ENCODE peak calls at places on chromosomes 13 and 19, in five cellular contexts. T is A549, X is heart right ventricle, K is tibial nerve, P is fibroblast of lung. S is an unnamed sample.

GRCh38 chr19:58553799-58554493 is 959 bp downstream of the CHMP2A start:
- DNase-seq in T (no peak), X (no peak), K (no peak), P (no peak), S (no peak)

GRCh38 chr19:7492142-7493055 is 3.6 kb upstream of the PEX11G start:
- DNase-seq in P (no peak), K (no peak), X (no peak), T (no peak), S (no peak)

GRCh38 chr19:32830231-32831014 is 39.1 kb downstream of the SLC7A9 start:
- DNase-seq in X (no peak), P (peak; percentile 89), T (no peak), K (no peak), S (no peak)

GRCh38 chr19:16185925-16186234 is 670 bp downstream of the FAM32A start:
- DNase-seq in K (no peak), P (peak; percentile 32), X (no peak), T (no peak), S (no peak)

GRCh38 chr13:52112606-52113005 is 16.3 kb downstream of the NEK5 start:
- DNase-seq in P (no peak), K (no peak), T (no peak), X (no peak), S (no peak)

GRCh38 chr19:29378126-29378525 is 147.7 kb upstream of the VSTM2B start:
- DNase-seq in T (no peak), X (no peak), P (no peak), K (no peak), S (no peak)

GRCh38 chr13:47337781-47338507 is 441.1 kb upstream of the HTR2A start:
- DNase-seq in P (peak; percentile 92), T (no peak), X (no peak), K (no peak), S (no peak)

GRCh38 chr13:74529968-74530367 is 395.8 kb upstream of the KLF12 start:
- DNase-seq in T (no peak), P (peak; percentile 10), X (no peak), K (no peak), S (no peak)

GRCh38 chr13:51154029-51154555 is 43.0 kb upstream of the C13orf42 start:
- DNase-seq in K (no peak), P (peak; percentile 73), X (no peak), T (no peak), S (no peak)

GRCh38 chr13:110311721-110312668 is 4.9 kb downstream of the COL4A2 start:
- DNase-seq in T (no peak), K (no peak), P (no peak), X (peak; percentile 37), S (no peak)

GRCh38 chr13:49023441-49023840 is 47.7 kb downstream of the FNDC3A start:
- DNase-seq in T (no peak), X (no peak), K (no peak), P (peak; percentile 88), S (no peak)

GRCh38 chr19:13579388-13580060 is 73.2 kb upstream of the CACNA1A start:
- DNase-seq in X (no peak), P (peak; percentile 63), T (no peak), K (no peak), S (no peak)

GRCh38 chr19:30719991-30720329 is 347.8 kb downstream of the ZNF536 start:
- DNase-seq in K (peak; percentile 16), P (no peak), T (no peak), X (peak; percentile 39), S (peak; percentile 53)

GRCh38 chr19:47447470-47448359 is 24.0 kb downstream of the SLC8A2 start:
- DNase-seq in P (peak; percentile 15), T (peak; percentile 67), X (peak; percentile 36), K (no peak), S (peak; percentile 37)

GRCh38 chr13:111031531-111031961 is 83.6 kb upstream of the ARHGEF7 start:
- DNase-seq in X (no peak), T (no peak), K (no peak), P (peak; percentile 70), S (peak; percentile 75)

GRCh38 chr13:53198017-53198416 is 169.4 kb downstream of the OLFM4 start:
- DNase-seq in K (no peak), X (no peak), T (no peak), P (no peak), S (no peak)

GRCh38 chr19:33298146-33298911 is 4.0 kb downstream of the CEBPA start:
- DNase-seq in P (no peak), T (no peak), X (no peak), K (no peak), S (no peak)

GRCh38 chr19:4164262-4164661 is 10.8 kb downstream of the CREB3L3 start:
- DNase-seq in P (no peak), X (no peak), T (no peak), K (no peak), S (no peak)

GRCh38 chr13:52195052-52195837 is 35.8 kb upstream of the NEK3 start:
- DNase-seq in T (no peak), K (peak; percentile 50), X (peak; percentile 82), P (peak; percentile 80), S (peak; percentile 89)

GRCh38 chr19:19492026-19492610 is 23.2 kb downstream of the TSSK6 start:
- DNase-seq in X (no peak), T (no peak), K (no peak), P (no peak), S (no peak)

GRCh38 chr13:96661612-96662011 is 332.7 kb downstream of the OXGR1 start:
- DNase-seq in K (no peak), P (no peak), T (no peak), X (no peak), S (no peak)

GRCh38 chr13:36675213-36675536 is 1.4 kb downstream of the SERTM1 start:
- DNase-seq in K (no peak), X (no peak), T (no peak), P (no peak), S (no peak)

GRCh38 chr19:54209058-54209747 is 8.5 kb downstream of the RPS9 start:
- DNase-seq in X (no peak), K (no peak), T (no peak), P (peak; percentile 6), S (no peak)

GRCh38 chr13:25973576-25973975 is 78.2 kb downstream of the SHISA2 start:
- DNase-seq in K (no peak), P (no peak), T (no peak), X (no peak), S (no peak)

GRCh38 chr19:54325194-54325621 is 12.2 kb upstream of the LILRA5 start:
- DNase-seq in X (no peak), P (no peak), T (peak; percentile 60), K (peak; percentile 59), S (no peak)

GRCh38 chr13:51727634-51728274 is 76.2 kb downstream of the DHRS12 start:
- DNase-seq in T (no peak), P (no peak), X (no peak), K (no peak), S (no peak)

GRCh38 chr13:99040536-99041141 is 62.8 kb upstream of the DOCK9 start:
- DNase-seq in P (no peak), T (no peak), K (no peak), X (no peak), S (no peak)
- H3K4me1 ChIP-seq in P (no peaks in the 10 kb centered on the region), T (peaks cover 8% of the 10 kb centered on the region), K (peaks cover 29% of the 10 kb centered on the region), X (no peaks in the 10 kb centered on the region), S (no peaks in the 10 kb centered on the region)

DNA sequence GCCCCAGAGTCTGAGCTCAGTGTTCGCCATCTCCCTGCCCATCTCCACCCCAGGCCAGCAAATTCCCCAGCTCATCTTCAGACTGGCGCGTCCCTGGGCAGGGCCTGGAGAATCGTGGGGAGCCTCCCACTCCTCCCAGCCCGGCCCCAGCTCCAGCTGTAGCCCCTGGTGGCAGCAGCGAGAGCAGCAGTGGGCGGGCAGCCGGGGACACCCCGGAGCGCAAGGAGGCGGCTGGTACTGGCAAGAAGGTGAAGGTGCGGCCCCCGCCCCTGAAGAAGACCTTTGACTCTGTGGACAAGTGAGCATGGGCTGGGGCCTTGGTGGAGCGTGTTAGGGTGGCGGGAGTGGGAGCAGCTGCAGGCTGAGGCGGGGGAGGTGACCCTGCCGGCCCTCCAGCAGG is 8.4 kb upstream of the PRR19 start:
- DNase-seq in K (no peak), X (no peak), P (no peak), T (no peak), S (peak; percentile 14)
- TF ChIP-seq CTCF in K (no peak), X (no peak), P (no peak), T (no peak), S (no peak)

DNA sequence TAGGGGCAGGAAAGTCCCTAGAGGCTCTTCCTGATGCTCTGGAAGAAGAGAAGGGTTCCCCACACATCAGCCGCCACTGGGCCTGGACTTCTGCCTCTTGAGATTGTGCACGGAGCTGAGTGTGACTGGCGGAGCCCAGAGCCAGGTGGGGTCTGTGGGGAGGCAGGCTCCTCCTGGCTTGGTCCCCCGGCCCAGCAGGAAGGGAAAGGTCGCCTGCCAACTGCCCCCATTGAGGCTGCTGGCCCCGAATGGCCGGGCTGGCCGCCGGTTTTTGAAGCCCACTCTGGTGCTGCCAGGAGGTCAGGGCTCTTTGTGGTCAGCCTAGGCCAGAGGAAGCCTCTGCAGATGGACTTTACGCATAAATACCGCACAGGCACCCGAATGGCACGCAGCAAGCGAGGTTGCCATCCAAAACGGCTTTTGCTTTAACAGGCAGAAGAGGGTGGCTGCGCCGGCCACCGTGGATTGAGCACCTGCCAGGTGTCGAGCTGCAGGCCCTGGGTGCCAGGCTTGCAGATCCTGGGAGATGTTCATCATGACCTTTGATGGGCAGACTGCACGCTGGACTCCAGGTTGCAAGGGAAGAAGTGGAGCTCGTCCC is 5.0 kb downstream of the DAZAP1 start:
- DNase-seq in X (no peak), K (no peak), T (no peak), P (no peak), S (no peak)
- H3K27ac ChIP-seq in X (peak overlapping the region; percentile 71), K (no peak overlapping the region), T (no peak overlapping the region), P (peak overlapping the region; percentile 74), S (peak overlapping the region; percentile 95)

DNA sequence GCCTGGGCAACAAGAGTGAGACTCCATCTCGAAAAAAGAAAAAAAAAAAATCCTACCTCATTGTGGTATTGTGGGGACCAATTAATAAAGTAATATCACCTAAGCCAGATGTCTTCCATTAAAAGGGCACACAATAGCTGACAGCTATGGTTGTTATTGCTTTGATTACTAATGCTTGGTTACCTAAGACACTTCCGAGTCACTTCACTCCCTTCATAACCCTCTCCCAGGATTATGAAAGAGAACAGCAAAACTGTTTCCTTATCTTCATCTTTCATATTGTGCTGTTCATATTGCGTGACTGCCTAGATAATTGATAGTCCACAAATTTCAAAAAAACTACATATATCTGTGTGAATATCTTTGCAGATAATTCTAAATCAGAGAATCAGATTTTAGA is 10.3 kb upstream of the HSPH1 start:
- DNase-seq in T (no peak), K (no peak), P (peak; percentile 59), X (no peak), S (no peak)
- H3K4me1 ChIP-seq in T (peaks cover 36% of the 10 kb centered on the region), K (no peaks in the 10 kb centered on the region), P (no peaks in the 10 kb centered on the region), X (peaks cover 4% of the 10 kb centered on the region), S (peaks cover 7% of the 10 kb centered on the region)

DNA sequence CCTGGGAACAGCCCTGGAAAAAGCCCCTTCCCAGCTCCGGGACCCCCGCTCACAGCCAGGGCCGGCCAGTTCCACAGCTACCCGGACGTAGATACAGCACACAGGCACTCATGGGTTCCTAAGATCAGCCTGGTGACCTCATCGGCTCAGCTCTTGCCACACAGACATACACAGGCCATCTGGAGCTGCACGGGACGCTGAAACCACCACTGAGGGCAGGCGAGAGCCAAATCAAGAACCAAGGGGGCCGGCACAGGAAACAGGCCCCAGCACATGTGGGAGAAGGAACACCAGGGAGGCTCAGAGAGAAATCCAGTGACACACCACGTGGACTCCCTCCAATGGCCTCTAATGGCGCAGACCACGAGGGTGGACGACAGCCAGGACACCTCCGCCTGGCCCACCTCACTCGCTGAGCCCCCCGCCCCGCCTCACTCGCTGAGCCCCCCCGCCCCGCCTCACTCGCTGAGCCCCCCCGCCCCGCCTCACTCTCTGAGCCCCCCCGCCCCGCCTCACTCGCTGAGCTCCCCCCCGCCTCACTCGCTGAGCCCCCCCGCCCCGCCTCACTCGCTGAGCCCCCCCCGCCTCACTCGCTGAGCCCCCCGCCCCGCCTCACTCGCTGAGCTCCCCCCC is 69.7 kb upstream of the C13orf46 start:
- DNase-seq in K (peak; percentile 67), T (peak; percentile 62), P (peak; percentile 91), X (no peak), S (peak; percentile 81)
- TF ChIP-seq CTCF in K (no peak), T (peak; percentile 11), P (peak; percentile 34), X (peak; percentile 28), S (peak; percentile 24)